ENCODE peak calls at places on chromosome 15, in six cellular contexts. U, X, A, Y, T and B are unnamed samples. For H3K4me1, the result is how much of the 10 kb centered on the place peaks cover.

GRCh38 chr15:96344706-96345559 is 14.4 kb downstream of the NR2F2 start:
- DNase-seq in U (peak), T (no peak), X (no peak), A (no peak), Y (peak), B (no peak)

GRCh38 chr15:96330450-96331140 is at the start of gene NR2F2:
- DNase-seq in Y (peak), U (peak), T (peak), X (peak), A (peak), B (no peak)

GRCh38 chr15:41886741-41887140 is 7.1 kb downstream of the SPTBN5 start:
- DNase-seq in A (no peak), Y (no peak), T (no peak), X (no peak), U (no peak), B (no peak)

GRCh38 chr15:37204698-37205097 is 104.3 kb upstream of the MEIS2 start:
- DNase-seq in T (no peak), U (no peak), Y (no peak), X (no peak), A (no peak), B (no peak)

GRCh38 chr15:47384316-47384715 is 333.0 kb upstream of the SEMA6D start:
- DNase-seq in X (peak), U (peak), Y (no peak), T (no peak), A (peak), B (no peak)

GRCh38 chr15:74792227-74793016 is 10.5 kb downstream of the CSK start:
- DNase-seq in Y (no peak), X (no peak), U (no peak), A (no peak), T (no peak), B (no peak)

GRCh38 chr15:91258436-91258779 is 158.4 kb downstream of the SV2B start:
- DNase-seq in A (no peak), T (no peak), U (no peak), X (no peak), Y (no peak), B (no peak)

GRCh38 chr15:40338041-40338657 is 2.6 kb downstream of the CCDC9B start:
- DNase-seq in U (peak), A (peak), T (peak), Y (peak), X (peak), B (peak)

GRCh38 chr15:90064931-90065681 is 37.2 kb downstream of the IDH2 start:
- DNase-seq in A (peak), X (no peak), T (no peak), Y (no peak), U (peak), B (no peak)

GRCh38 chr15:96041982-96042733 is 288.3 kb upstream of the NR2F2 start:
- DNase-seq in U (no peak), A (no peak), X (no peak), T (no peak), Y (no peak), B (no peak)

GRCh38 chr15:28977377-28978010 is 91.7 kb downstream of the APBA2 start:
- DNase-seq in T (no peak), A (peak), U (peak), Y (no peak), X (peak), B (no peak)

GRCh38 chr15:44275431-44275830 is 13.1 kb upstream of the GOLM2 start:
- DNase-seq in X (no peak), T (no peak), A (no peak), Y (no peak), U (no peak), B (no peak)

GRCh38 chr15:51602484-51602883 is 20.1 kb downstream of the DMXL2 start:
- DNase-seq in A (no peak), U (no peak), Y (no peak), T (no peak), X (no peak), B (no peak)

GRCh38 chr15:86231864-86232801 is 152.5 kb downstream of the AGBL1 start:
- DNase-seq in U (no peak), T (no peak), X (peak), Y (peak), A (peak), B (peak)

GRCh38 chr15:85828026-85828597 is 33.4 kb upstream of the KLHL25 start:
- DNase-seq in U (no peak), X (no peak), T (no peak), Y (no peak), A (no peak), B (no peak)

GRCh38 chr15:40439461-40440299 is 1.1 kb upstream of the BAHD1 start:
- DNase-seq in T (no peak), U (peak), X (peak), Y (peak), A (peak), B (no peak)

GRCh38 chr15:70354260-70354894 is 256.7 kb upstream of the TLE3 start:
- DNase-seq in A (no peak), Y (no peak), X (no peak), T (no peak), U (no peak), B (no peak)

GRCh38 chr15:33068007-33068441 is 126.5 kb downstream of the FMN1 start:
- DNase-seq in X (no peak), A (peak), U (no peak), Y (peak), T (no peak), B (no peak)

GRCh38 chr15:70242962-70243685 is 145.4 kb upstream of the TLE3 start:
- DNase-seq in A (no peak), Y (peak), X (no peak), T (no peak), U (no peak), B (no peak)

GRCh38 chr15:43150171-43150929 is 17.0 kb downstream of the TMEM62 start:
- DNase-seq in A (no peak), Y (no peak), T (no peak), X (peak), U (peak), B (no peak)

GRCh38 chr15:34365073-34365825 is 1.7 kb downstream of the LPCAT4 start:
- DNase-seq in T (no peak), X (peak), Y (no peak), A (peak), U (no peak), B (no peak)
- H3K4me3 ChIP-seq in T (no peak), X (peak), Y (peak), A (peak), U (no peak), B (peak)

DNA sequence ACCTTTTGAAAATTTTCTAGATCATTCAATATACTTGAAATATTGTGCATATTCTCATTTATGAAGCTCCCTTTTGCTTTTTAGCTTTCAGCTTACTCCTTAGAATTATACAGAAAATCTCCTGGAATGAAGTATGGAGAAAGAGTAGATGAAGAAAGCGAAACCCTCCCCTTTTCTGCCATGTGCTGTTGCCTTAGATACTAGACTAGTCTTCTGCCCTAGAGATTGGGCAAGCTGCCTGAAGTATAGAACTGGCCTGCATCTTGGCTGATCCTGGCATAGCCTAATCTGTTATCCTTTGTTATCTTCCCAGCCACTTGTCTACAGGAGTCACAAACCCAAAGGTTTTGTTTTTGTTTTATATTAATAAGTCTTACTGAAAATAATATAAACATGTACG is 138.8 kb downstream of the RBPMS2 start:
- DNase-seq in A (no peak), U (no peak), X (peak), T (no peak), Y (no peak), B (no peak)
- H3K4me1 ChIP-seq in A (under half), U (under half), X (under half), T (under half), Y (under half), B (half or more)

DNA sequence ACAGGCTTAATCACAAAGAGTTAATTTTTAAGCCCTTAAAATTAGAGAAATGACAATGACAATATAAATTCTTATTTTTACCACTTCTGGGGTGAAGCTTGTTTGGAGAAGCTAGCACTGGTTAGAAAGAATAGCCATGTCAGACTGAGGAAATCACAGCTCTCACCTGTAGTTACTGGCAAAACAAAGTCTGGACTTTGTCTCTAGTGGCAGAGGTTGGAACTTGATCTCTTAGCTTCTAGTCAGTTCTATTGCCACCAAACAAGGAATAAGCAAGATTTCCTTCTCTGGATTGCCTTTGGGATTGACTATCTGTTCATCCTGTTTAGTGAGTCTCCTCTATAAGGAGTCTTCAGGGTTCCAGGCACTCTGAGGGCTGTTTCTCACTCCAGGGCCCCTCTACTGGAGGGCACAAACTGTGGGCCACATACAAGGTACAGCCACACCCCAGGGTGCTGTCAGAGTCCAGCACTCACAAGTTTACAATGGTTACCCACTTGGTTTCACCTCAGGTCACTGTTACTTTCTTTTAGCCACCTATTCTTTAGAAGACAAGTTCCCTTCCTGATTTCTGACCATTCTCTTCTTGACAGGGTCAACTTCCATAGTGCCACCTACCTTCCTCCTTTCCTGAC is 426.6 kb upstream of the THBS1 start:
- DNase-seq in A (no peak), U (no peak), X (no peak), T (no peak), Y (peak), B (no peak)
- H3K27ac ChIP-seq in A (no peak), U (no peak), X (no peak), T (no peak), Y (no peak), B (no peak)

GRCh38 chr15:62486041-62486440 is 321.0 kb upstream of the C2CD4B start:
- DNase-seq in A (no peak), T (no peak), Y (no peak), X (peak), U (no peak), B (no peak)

GRCh38 chr15:62485170-62485720 is 320.2 kb upstream of the C2CD4B start:
- DNase-seq in T (no peak), Y (no peak), U (no peak), A (no peak), X (no peak), B (no peak)

GRCh38 chr15:62491642-62492041 is 326.6 kb upstream of the C2CD4B start:
- DNase-seq in T (no peak), Y (no peak), A (no peak), U (no peak), X (peak), B (no peak)

GRCh38 chr15:62492900-62493299 is 327.8 kb upstream of the C2CD4B start:
- DNase-seq in X (no peak), T (no peak), A (peak), U (no peak), Y (no peak), B (no peak)

GRCh38 chr15:62488383-62488782 is 323.3 kb upstream of the C2CD4B start:
- DNase-seq in T (no peak), X (no peak), Y (no peak), A (no peak), U (no peak), B (no peak)
- H3K4me3 ChIP-seq in T (no peak), X (no peak), Y (no peak), A (no peak), U (no peak), B (no peak)